ENCODE peak calls at places on chromosomes 12 and 14, in nine cellular contexts. W is non-pigmented ciliary epithelial cell; R is activated T-helper 1 cell treated with anti-CD3 and anti-CD28 coated beads, Interleukin-2, amount 50 U/mL, for 16 hours; E is endothelial cell; C is fibroblast of pulmonary artery; D is left lung; V is psoas muscle; Z is stimulated activated CD4-positive, alpha-beta T cell treated with anti-CD3 and anti-CD28 coated beads, Interleukin-15, amount 100 ng/mL, for 1 hour; H is AG10803. M is an unnamed sample.

GRCh38 chr12:94725375-94726168 is 75.2 kb upstream of the TMCC3 start:
- DNase-seq in W (no peak), R (no peak), E (peak), C (peak), D (no peak), V (no peak), Z (no peak), H (peak), M (no peak)

GRCh38 chr14:20730921-20731320 is 14.8 kb upstream of the EDDM3A start:
- DNase-seq in W (no peak), R (no peak), E (no peak), C (no peak), D (no peak), V (no peak), Z (no peak), H (no peak), M (no peak)

GRCh38 chr12:107461222-107461980 is 224.2 kb upstream of the PWP1 start:
- DNase-seq in W (peak), R (no peak), E (no peak), C (peak), D (no peak), V (no peak), Z (no peak), H (peak), M (no peak)

GRCh38 chr12:99249543-99249942 is 398.0 kb upstream of the GARIN6 start:
- DNase-seq in W (no peak), R (no peak), E (no peak), C (no peak), D (no peak), V (no peak), Z (no peak), H (no peak), M (no peak)

GRCh38 chr14:105161314-105161713 is 7.3 kb downstream of the JAG2 start:
- DNase-seq in W (no peak), R (no peak), E (no peak), C (no peak), D (no peak), V (no peak), Z (no peak), H (no peak), M (no peak)

GRCh38 chr14:64704145-64704742 is at the start of gene PLEKHG3:
- DNase-seq in W (no peak), R (no peak), E (peak), C (peak), D (peak), V (peak), Z (no peak), H (peak), M (no peak)

GRCh38 chr12:91662021-91662420 is 479.4 kb upstream of the DCN start:
- DNase-seq in W (no peak), R (no peak), E (no peak), C (peak), D (peak), V (no peak), Z (no peak), H (peak), M (no peak)

GRCh38 chr14:22634233-22634632 is 9.9 kb downstream of the OR6J1 start:
- DNase-seq in W (no peak), R (no peak), E (no peak), C (no peak), D (no peak), V (no peak), Z (no peak), H (no peak), M (no peak)

GRCh38 chr12:124566181-124567034 is 1.0 kb downstream of the NCOR2 start:
- DNase-seq in W (no peak), R (peak), E (peak), C (peak), D (peak), V (peak), Z (peak), H (peak), M (peak)

GRCh38 chr12:62865090-62865489 is 69.9 kb downstream of the PPM1H start:
- DNase-seq in W (no peak), R (no peak), E (no peak), C (no peak), D (no peak), V (no peak), Z (no peak), H (peak), M (no peak)

GRCh38 chr14:104224516-104225281 is 86.3 kb downstream of the KIF26A start:
- DNase-seq in W (no peak), R (no peak), E (peak), C (no peak), D (no peak), V (peak), Z (no peak), H (no peak), M (no peak)

GRCh38 chr14:106845286-106846087 is 1319.1 kb downstream of the TMEM121 start:
- DNase-seq in W (no peak), R (no peak), E (no peak), C (no peak), D (peak), V (no peak), Z (no peak), H (no peak), M (no peak)

GRCh38 chr12:49909826-49910225 is 6.1 kb upstream of the FAIM2 start:
- DNase-seq in W (no peak), R (no peak), E (no peak), C (peak), D (peak), V (peak), Z (no peak), H (no peak), M (no peak)